ENCODE peak calls at places on chromosomes 2 and 18, in seven cellular contexts. A is IMR-90, H is H9, D is trophoblast cell, V is mesendoderm, I is H1, G is mesenchymal stem cell. F is an unnamed sample.

GRCh38 chr2:36967236-36967876 is 1.0 kb upstream of the STRN start:
- DNase-seq in I (no peak), V (peak), H (no peak), G (no peak), D (no peak), A (no peak), F (no peak)

GRCh38 chr2:62045017-62045543 is 139.6 kb downstream of the COMMD1 start:
- DNase-seq in A (no peak), V (no peak), G (no peak), H (no peak), D (no peak), I (no peak), F (no peak)

GRCh38 chr2:69652206-69652605 is 8.7 kb upstream of the AAK1 start:
- DNase-seq in V (no peak), I (no peak), H (no peak), A (peak), G (peak), D (peak), F (no peak)

GRCh38 chr2:213679894-213680293 is 395.6 kb downstream of the SPAG16 start:
- DNase-seq in A (no peak), H (no peak), D (no peak), I (no peak), G (no peak), V (no peak), F (no peak)

GRCh38 chr2:173090973-173091660 is 15.5 kb downstream of the MAP3K20 start:
- DNase-seq in I (no peak), H (peak), D (no peak), A (no peak), V (peak), G (no peak), F (no peak)

GRCh38 chr2:176751314-176751713 is 461.3 kb upstream of the HNRNPA3 start:
- DNase-seq in I (no peak), G (no peak), D (no peak), H (no peak), V (no peak), A (no peak), F (no peak)

GRCh38 chr2:181916726-181917377 is 25.3 kb downstream of the ITPRID2 start:
- DNase-seq in H (no peak), V (no peak), G (peak), A (peak), D (peak), I (no peak), F (no peak)

GRCh38 chr2:20526146-20526545 is 79.3 kb downstream of the RHOB start:
- DNase-seq in V (no peak), H (no peak), G (peak), A (peak), I (no peak), D (no peak), F (no peak)

GRCh38 chr2:150983498-150983897 is 278.2 kb downstream of the RBM43 start:
- DNase-seq in A (no peak), G (no peak), V (peak), D (no peak), I (no peak), H (no peak), F (no peak)

GRCh38 chr2:3459185-3460015 is 59.9 kb downstream of the ADI1 start:
- DNase-seq in I (no peak), G (no peak), H (peak), V (no peak), A (no peak), D (no peak), F (no peak)

GRCh38 chr2:178845565-178846457 is 38.6 kb upstream of the TTN start:
- DNase-seq in G (no peak), H (no peak), A (peak), V (no peak), I (no peak), D (no peak), F (no peak)

GRCh38 chr2:37623971-37624897 is 47.2 kb downstream of the CDC42EP3 start:
- DNase-seq in I (no peak), V (no peak), D (no peak), A (peak), G (peak), H (no peak), F (no peak)

GRCh38 chr2:177489719-177490301 is 97.2 kb downstream of the AGPS start:
- DNase-seq in A (peak), V (peak), D (peak), I (no peak), G (peak), H (no peak), F (peak)

GRCh38 chr2:11784747-11785610 is 38.5 kb downstream of the LPIN1 start:
- DNase-seq in I (peak), A (peak), G (peak), H (peak), V (peak), D (peak), F (peak)

GRCh38 chr18:31830686-31831085 is 70.0 kb upstream of the SLC25A52 start:
- DNase-seq in H (no peak), A (no peak), I (no peak), V (no peak), D (no peak), G (no peak), F (no peak)

GRCh38 chr18:80246656-80247402 is 485 bp downstream of the PARD6G start:
- DNase-seq in V (peak), G (peak), H (peak), D (peak), A (no peak), I (peak), F (peak)

GRCh38 chr18:14961991-14962390 is 214.0 kb downstream of the ANKRD30B start:
- DNase-seq in D (no peak), G (no peak), I (no peak), H (no peak), V (no peak), A (no peak), F (no peak)

DNA sequence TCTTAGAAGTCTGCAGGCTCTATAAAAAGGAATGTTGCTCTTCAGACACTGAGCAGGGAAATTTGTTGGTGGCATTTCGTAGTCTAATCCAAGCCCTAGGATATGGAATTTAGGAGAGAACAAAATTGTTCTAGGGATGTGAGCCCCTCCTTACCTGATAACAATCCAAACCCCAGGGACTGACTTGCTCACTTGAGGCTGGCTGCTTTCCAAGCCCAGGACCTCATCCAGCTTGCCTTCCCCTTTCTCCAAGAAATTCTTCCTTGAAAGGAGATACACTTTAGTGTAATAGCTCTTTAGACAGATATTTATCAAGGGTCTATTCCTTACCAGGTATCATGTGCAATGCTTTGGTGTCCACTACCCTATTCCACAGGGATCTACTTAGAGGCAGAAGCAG is 279.8 kb downstream of the C1D start:
- DNase-seq in G (no peak), A (no peak), I (no peak), H (no peak), V (no peak), D (no peak), F (no peak)
- H2BK5ac ChIP-seq in G (no peak), A (no peak), I (no peak), H (no peak), V (no peak), D (no peak), F (no peak)

DNA sequence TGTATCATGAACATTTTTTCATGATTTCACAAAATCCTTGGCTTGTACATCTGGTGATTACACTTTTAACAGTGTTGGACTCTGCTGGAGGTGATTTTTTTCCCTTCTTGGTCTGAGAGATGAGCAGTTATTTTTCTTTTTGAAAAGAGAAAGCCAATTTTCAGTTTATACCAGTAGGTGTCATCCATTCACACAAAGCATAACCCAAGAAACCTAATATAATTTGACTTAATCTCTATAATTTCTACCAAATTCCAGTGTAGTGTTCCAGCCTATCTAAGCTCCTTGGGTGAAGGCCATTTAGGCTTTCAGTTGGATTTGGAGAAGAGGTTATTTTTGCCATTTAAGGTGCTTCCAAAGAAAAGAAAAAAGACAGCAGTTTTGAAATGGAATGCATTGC is 7.7 kb upstream of the ICOS start:
- DNase-seq in H (no peak), G (no peak), A (peak), D (peak), I (no peak), V (no peak), F (no peak)
- H2BK5ac ChIP-seq in H (no peak), G (no peak), A (no peak), D (no peak), I (no peak), V (no peak), F (no peak)

GRCh38 chr18:11997466-11997865 is 16.2 kb downstream of the IMPA2 start:
- DNase-seq in H (no peak), D (no peak), V (no peak), G (no peak), A (no peak), I (no peak), F (no peak)
- H2BK5ac ChIP-seq in H (no peak), D (no peak), V (no peak), G (no peak), A (no peak), I (no peak), F (no peak)

DNA sequence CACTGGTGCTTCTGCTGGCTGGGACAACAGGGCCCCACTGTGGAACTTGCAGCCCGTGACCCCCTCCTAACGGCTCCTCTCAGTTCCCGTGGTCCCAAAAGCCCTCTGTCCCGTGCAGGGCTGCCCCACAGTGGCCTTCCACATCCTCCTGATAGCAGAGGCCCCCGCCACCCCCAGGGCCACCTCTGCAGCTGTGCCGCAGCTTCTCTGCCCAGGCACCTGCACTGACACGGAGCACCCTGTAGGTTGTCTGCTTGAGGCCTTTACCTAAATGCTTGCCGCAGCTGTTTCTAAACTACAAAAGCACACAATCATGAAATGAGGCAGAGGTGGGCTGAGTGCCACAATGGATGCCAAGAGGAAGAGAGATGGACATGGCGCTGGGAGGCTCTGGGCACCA is 13.5 kb upstream of the GRHL1 start:
- DNase-seq in A (no peak), I (no peak), V (no peak), D (no peak), H (peak), G (no peak), F (no peak)
- H2BK5ac ChIP-seq in A (no peak), I (no peak), V (no peak), D (no peak), H (no peak), G (no peak), F (no peak)

GRCh38 chr18:68462148-68462547 is 252.8 kb downstream of the TMX3 start:
- DNase-seq in V (no peak), A (peak), I (no peak), G (peak), D (no peak), H (no peak), F (no peak)
- H2BK5ac ChIP-seq in V (no peak), A (peak), I (no peak), G (no peak), D (no peak), H (no peak), F (no peak)

DNA sequence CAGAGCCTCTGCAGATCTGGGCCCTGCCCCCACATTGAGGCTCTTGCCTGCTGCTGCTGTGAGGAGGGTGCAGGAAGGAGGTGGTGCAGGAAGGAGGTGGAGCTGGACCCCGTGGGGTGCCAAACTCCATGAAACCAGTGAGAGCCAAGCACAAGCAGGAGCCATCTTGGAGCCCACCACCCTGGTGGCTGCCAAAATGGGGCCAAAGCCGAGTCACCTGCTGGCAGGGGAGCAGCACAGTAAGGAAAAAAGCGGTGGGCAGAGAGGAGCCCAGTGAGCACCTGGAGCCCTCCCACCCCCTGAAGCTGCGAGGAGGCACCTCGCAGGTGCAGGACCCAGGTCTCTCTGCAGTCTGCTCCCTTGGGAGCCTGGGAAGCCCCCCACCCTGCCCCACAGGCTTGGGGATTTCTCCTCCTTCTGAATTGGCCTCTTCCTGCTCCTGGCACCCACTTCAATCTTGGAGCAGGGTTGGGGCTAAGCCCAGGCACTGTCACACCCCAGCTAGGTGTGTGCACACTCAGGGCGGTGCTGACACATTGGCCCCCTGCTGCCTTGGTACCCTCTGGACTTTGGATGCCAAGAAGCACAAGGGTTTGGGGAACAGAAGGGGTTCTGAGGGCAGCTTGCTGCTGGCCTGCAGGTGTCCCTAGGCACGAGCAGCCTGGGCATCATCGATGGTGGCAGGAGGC is 245.4 kb upstream of the LRRTM4 start:
- DNase-seq in A (no peak), H (no peak), G (no peak), V (no peak), I (no peak), D (no peak), F (no peak)
- H2BK5ac ChIP-seq in A (no peak), H (no peak), G (no peak), V (no peak), I (no peak), D (no peak), F (no peak)

GRCh38 chr2:223735035-223735640 is 102.2 kb downstream of the AP1S3 start:
- DNase-seq in V (no peak), A (peak), G (no peak), I (peak), H (no peak), D (no peak), F (no peak)

GRCh38 chr2:223735659-223736244 is 101.6 kb downstream of the AP1S3 start:
- DNase-seq in A (peak), D (peak), G (peak), V (no peak), H (no peak), I (no peak), F (no peak)

GRCh38 chr2:223732346-223732745 is 105.0 kb downstream of the AP1S3 start:
- DNase-seq in G (no peak), D (no peak), V (no peak), A (no peak), H (no peak), I (no peak), F (no peak)

GRCh38 chr2:223734346-223734745 is 103.0 kb downstream of the AP1S3 start:
- DNase-seq in H (no peak), A (peak), V (no peak), G (peak), D (peak), I (no peak), F (no peak)

GRCh38 chr2:223731503-223731902 is 105.9 kb downstream of the AP1S3 start:
- DNase-seq in I (no peak), H (no peak), G (no peak), V (no peak), D (no peak), A (no peak), F (no peak)
- H2BK5ac ChIP-seq in I (no peak), H (no peak), G (no peak), V (no peak), D (no peak), A (no peak), F (no peak)